ENCODE peak calls at places on chromosomes 12 and 14, in five cellular contexts. X, F, H, P and W are unnamed samples.

GRCh38 chr12:51419473-51420228 is 5.0 kb upstream of the SLC4A8 start:
- DNase-seq in H (no peak), P (no peak), X (peak), F (no peak), W (peak)

GRCh38 chr14:69996197-69996596 is 117.0 kb downstream of the SMOC1 start:
- DNase-seq in P (no peak), F (peak), X (no peak), H (no peak), W (no peak)

GRCh38 chr14:53358166-53358565 is 205.0 kb upstream of the DDHD1 start:
- DNase-seq in P (no peak), F (no peak), X (no peak), H (no peak), W (no peak)

GRCh38 chr12:124727244-124727673 is 136.4 kb downstream of the SCARB1 start:
- DNase-seq in X (no peak), P (no peak), F (peak), H (no peak), W (no peak)

GRCh38 chr12:55712154-55712553 is 3.7 kb upstream of the BLOC1S1 start:
- DNase-seq in H (no peak), F (no peak), X (no peak), P (no peak), W (no peak)

GRCh38 chr12:101855364-101855884 is 22.0 kb upstream of the DRAM1 start:
- DNase-seq in H (no peak), X (no peak), P (no peak), F (peak), W (no peak)

GRCh38 chr12:3379079-3379478 is 111.9 kb upstream of the PRMT8 start:
- DNase-seq in P (no peak), X (no peak), F (no peak), H (no peak), W (no peak)

GRCh38 chr12:81598205-81598604 is 160.9 kb downstream of the PPFIA2 start:
- DNase-seq in H (no peak), X (no peak), P (no peak), F (no peak), W (no peak)

GRCh38 chr12:106042091-106042490 is 96.7 kb downstream of the NUAK1 start:
- DNase-seq in F (no peak), H (no peak), X (no peak), P (no peak), W (no peak)

GRCh38 chr12:22709292-22709691 is 84.3 kb downstream of the ETNK1 start:
- DNase-seq in H (no peak), X (peak), F (peak), P (peak), W (no peak)

GRCh38 chr14:76307786-76308780 is 67.9 kb upstream of the ESRRB start:
- DNase-seq in P (no peak), H (no peak), X (peak), F (no peak), W (no peak)

GRCh38 chr12:29893002-29893401 is 109.3 kb upstream of the TMTC1 start:
- DNase-seq in H (no peak), X (no peak), F (no peak), P (no peak), W (no peak)

GRCh38 chr12:1581973-1582708 is 12.2 kb downstream of the FBXL14 start:
- DNase-seq in X (no peak), H (no peak), F (no peak), P (no peak), W (no peak)

DNA sequence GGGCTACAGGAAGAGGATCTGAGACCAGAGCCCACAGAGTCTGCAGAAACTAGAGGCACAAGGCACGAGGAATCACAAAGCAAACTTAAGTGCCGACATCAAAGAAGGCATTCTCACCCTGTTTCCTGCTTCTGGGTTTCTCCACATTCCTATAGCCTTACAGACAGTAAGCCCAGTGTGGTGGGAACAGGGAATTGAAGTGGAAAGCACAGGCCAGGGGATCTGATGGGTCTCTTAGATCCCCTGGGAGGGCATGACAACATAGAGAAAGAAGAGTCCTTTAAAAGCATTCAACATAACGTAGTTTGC is 75.6 kb upstream of the FRMD6 start:
- DNase-seq in P (no peak), H (peak), F (peak), X (peak), W (peak)
- H3K18ac ChIP-seq in P (no peak), H (no peak), F (peak), X (no peak), W (no peak)

GRCh38 chr12:66127695-66128094 is 2.9 kb downstream of the LLPH start:
- DNase-seq in H (no peak), F (peak), X (no peak), P (no peak), W (no peak)

GRCh38 chr12:66131067-66131688 is 628 bp upstream of the LLPH start:
- DNase-seq in X (no peak), P (no peak), H (no peak), F (no peak), W (no peak)

GRCh38 chr12:66132408-66132807 is 1.9 kb upstream of the LLPH start:
- DNase-seq in H (peak), X (peak), F (peak), P (no peak), W (peak)

GRCh38 chr12:66130267-66131066 is at the start of gene LLPH:
- DNase-seq in P (peak), X (peak), H (peak), F (peak), W (peak)

DNA sequence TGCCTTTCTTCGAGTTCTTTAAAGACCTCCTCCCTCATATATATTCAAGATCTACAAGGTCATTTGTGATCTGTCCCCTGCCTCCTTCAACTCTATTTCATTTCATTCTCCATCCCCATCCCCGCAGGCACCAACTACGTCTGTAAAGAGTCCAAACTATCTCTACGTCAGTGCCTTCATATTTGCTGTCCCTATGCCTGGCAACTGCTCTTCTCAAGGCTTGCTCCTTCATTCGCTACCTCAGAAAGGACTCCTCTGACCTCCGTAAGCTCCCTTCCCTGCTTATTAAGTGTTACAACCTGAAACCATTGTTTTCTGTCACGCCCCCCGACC is 650 bp downstream of the LLPH start:
- DNase-seq in F (peak), H (no peak), X (peak), P (no peak), W (no peak)
- H3K27ac ChIP-seq in F (no peak), H (no peak), X (no peak), P (no peak), W (no peak)

DNA sequence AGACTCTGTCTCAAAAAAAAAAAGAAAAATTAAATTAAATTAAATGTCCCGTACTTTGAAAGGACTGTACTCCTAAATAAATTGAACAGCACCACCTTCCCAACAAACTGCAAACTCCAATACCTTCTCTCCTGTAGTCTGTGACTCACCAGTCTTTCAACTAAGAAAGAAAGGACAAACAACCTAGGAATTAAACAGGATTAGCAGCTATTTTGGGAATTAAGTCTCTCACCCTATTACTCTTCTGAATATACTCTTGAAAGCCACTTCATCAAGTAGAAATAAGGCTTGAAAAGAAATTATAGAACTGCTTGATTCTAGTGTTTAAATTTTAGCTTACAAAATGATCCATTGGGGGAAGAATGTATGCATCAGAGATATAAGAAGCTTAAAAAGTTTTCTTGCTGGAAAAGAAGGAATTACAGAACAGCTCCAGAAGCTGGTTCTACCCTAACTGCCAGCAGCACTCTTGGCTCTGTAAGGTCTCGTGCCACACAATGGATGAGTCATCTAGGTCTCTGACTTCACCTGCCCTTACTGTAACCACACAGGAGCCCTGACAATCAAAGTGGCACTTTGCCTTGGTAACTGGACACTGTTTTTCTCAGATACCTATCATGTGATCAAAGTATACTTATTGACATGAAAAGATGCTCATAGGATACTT is 57.0 kb upstream of the CERS5 start:
- DNase-seq in H (no peak), P (no peak), X (peak), F (peak), W (peak)
- H3K18ac ChIP-seq in H (no peak), P (no peak), X (no peak), F (no peak), W (no peak)

DNA sequence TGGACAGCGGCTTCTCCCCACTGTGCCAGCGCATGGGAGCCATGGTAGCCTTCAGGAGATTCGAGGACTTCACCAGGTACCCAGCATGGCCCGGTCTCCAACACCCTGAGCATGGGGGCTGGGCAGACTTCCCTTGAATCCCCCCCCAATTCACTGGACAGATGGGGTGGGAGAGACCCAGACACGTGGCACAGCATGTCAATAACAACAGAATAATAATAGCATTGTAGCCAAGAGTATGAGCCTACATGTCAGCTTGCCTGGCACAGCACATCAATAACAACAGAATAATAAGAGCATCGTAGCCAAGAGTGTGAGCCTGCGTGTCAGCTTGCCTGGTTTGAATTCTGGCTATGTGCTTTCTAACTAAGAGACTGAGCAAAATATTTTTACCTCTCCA is 76.4 kb downstream of the FOXN4 start:
- DNase-seq in F (no peak), P (no peak), H (no peak), X (no peak), W (no peak)
- H3K27ac ChIP-seq in F (no peak), P (no peak), H (no peak), X (no peak), W (no peak)

GRCh38 chr14:71290960-71291466 is 383.8 kb downstream of the PCNX1 start:
- DNase-seq in X (peak), H (no peak), P (no peak), F (peak), W (no peak)
- H3K18ac ChIP-seq in X (no peak), H (no peak), P (no peak), F (no peak), W (no peak)

GRCh38 chr14:62099091-62099490 is 336.9 kb downstream of the SNAPC1 start:
- DNase-seq in H (no peak), F (no peak), P (no peak), X (no peak), W (no peak)
- H3K27ac ChIP-seq in H (no peak), F (no peak), P (no peak), X (no peak), W (no peak)

DNA sequence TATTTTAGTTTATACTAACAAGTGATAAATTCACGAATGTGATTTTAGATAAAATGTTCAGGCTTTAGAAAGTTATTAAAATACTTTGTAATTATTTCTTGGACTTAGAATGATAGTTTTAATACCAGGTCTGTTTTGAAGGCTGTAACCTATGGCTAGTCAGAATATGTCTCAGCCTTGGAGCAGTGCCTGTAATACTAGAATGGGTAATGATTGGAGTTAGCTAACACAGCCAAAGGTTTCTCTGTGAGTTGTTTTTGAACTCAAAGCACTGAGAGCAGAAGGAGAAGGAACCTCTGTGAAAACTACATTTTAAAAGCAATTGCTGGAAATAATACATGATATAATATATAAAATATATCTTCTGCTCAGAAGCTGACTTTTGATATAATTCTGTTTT is 110.1 kb downstream of the TMEM117 start:
- DNase-seq in X (no peak), P (no peak), H (no peak), F (no peak), W (no peak)
- H3K18ac ChIP-seq in X (no peak), P (no peak), H (no peak), F (no peak), W (no peak)